ENCODE peak calls at places on chromosomes 1 and 21, in seven cellular contexts. A is A172, N is left colon, Z is heart left ventricle, E is progenitor cell of endocrine pancreas, I is naive B cell, F is HT-29. H is an unnamed sample.

GRCh38 chr1:5448486-5448885 is 543.7 kb downstream of the NPHP4 start:
- DNase-seq in A (no peak), F (no peak), I (no peak), Z (no peak), N (no peak), E (no peak), H (no peak)

GRCh38 chr1:197637406-197637805 is 137.9 kb downstream of the DENND1B start:
- DNase-seq in F (no peak), E (no peak), I (no peak), N (no peak), A (no peak), Z (no peak), H (no peak)

GRCh38 chr1:172561252-172561651 is 28.3 kb downstream of the SUCO start:
- DNase-seq in A (peak), E (no peak), Z (no peak), N (no peak), F (no peak), I (no peak), H (no peak)

GRCh38 chr1:54409156-54410142 is 3.3 kb upstream of the SSBP3 start:
- DNase-seq in A (peak), F (no peak), E (no peak), I (peak), N (peak), Z (no peak), H (peak)

GRCh38 chr1:65412256-65412983 is 8.0 kb upstream of the LEPR start:
- DNase-seq in N (no peak), E (no peak), I (no peak), A (no peak), F (no peak), Z (no peak), H (no peak)

GRCh38 chr1:197787056-197787455 is 11.8 kb upstream of the DENND1B start:
- DNase-seq in Z (no peak), N (no peak), I (no peak), F (no peak), A (no peak), E (no peak), H (no peak)

GRCh38 chr1:85579619-85580018 is 942 bp upstream of the CCN1 start:
- DNase-seq in E (no peak), A (peak), N (no peak), F (no peak), Z (no peak), I (no peak), H (no peak)

GRCh38 chr1:216826629-216827028 is 103.4 kb upstream of the ESRRG start:
- DNase-seq in F (no peak), E (no peak), I (no peak), A (no peak), Z (no peak), N (no peak), H (no peak)

GRCh38 chr1:6962390-6962955 is 177.2 kb downstream of the CAMTA1 start:
- DNase-seq in N (peak), E (peak), F (no peak), A (no peak), Z (no peak), I (no peak), H (no peak)

GRCh38 chr1:44012411-44012810 is 18.9 kb downstream of the SLC6A9 start:
- DNase-seq in E (no peak), I (no peak), Z (no peak), F (no peak), A (no peak), N (peak), H (no peak)

GRCh38 chr21:16713331-16714114 is 799.3 kb upstream of the CXADR start:
- DNase-seq in I (no peak), E (no peak), N (no peak), A (no peak), Z (no peak), F (no peak), H (peak)

GRCh38 chr1:10045480-10046355 is 13.0 kb downstream of the UBE4B start:
- DNase-seq in N (no peak), I (no peak), A (no peak), Z (no peak), F (no peak), E (no peak), H (no peak)

GRCh38 chr1:21673277-21673780 is 4.2 kb upstream of the RAP1GAP start:
- DNase-seq in F (no peak), N (no peak), Z (peak), I (no peak), E (no peak), A (peak), H (peak)

GRCh38 chr1:37958690-37959089 is 11.8 kb upstream of the INPP5B start:
- DNase-seq in N (no peak), Z (no peak), F (no peak), E (no peak), A (peak), I (no peak), H (no peak)

GRCh38 chr1:204102029-204102611 is 29.2 kb downstream of the SOX13 start:
- DNase-seq in F (peak), I (no peak), Z (peak), N (no peak), E (no peak), A (peak), H (no peak)

H was measured in NB4.